ENCODE peak calls at places on chromosome 4, in eight cellular contexts. X, D, M, L, Z, A, Q and E are unnamed samples.

GRCh38 chr4:185559913-185560281 is 24.6 kb upstream of the PDLIM3 start:
- DNase-seq in X (no peak), Q (no peak), D (peak), A (no peak), M (no peak), L (no peak), Z (peak), E (peak)

GRCh38 chr4:140609548-140610425 is 41.0 kb upstream of the UCP1 start:
- DNase-seq in Q (no peak), A (no peak), X (no peak), M (no peak), Z (peak), L (no peak), D (peak), E (peak)

GRCh38 chr4:142815834-142816233 is 30.3 kb downstream of the INPP4B start:
- DNase-seq in M (peak), D (no peak), L (no peak), X (no peak), Z (no peak), A (no peak), Q (no peak), E (peak)

GRCh38 chr4:124334119-124334518 is 378.4 kb downstream of the ANKRD50 start:
- DNase-seq in Z (peak), A (no peak), X (peak), M (peak), D (no peak), Q (no peak), L (no peak), E (peak)

GRCh38 chr4:10098770-10099139 is 17.8 kb downstream of the WDR1 start:
- DNase-seq in Z (no peak), D (no peak), L (no peak), Q (no peak), M (no peak), X (no peak), A (no peak), E (peak)

GRCh38 chr4:84944952-84945351 is 21.5 kb downstream of the WDFY3 start:
- DNase-seq in Z (no peak), X (no peak), Q (no peak), M (no peak), L (no peak), D (no peak), A (no peak), E (peak)

GRCh38 chr4:89506866-89507494 is 199.4 kb upstream of the GPRIN3 start:
- DNase-seq in A (no peak), Z (no peak), M (no peak), X (no peak), L (no peak), Q (no peak), D (no peak), E (no peak)

GRCh38 chr4:87216469-87216868 is 3.9 kb downstream of the KLHL8 start:
- DNase-seq in D (no peak), L (no peak), Q (no peak), Z (no peak), A (no peak), M (no peak), X (no peak), E (no peak)

GRCh38 chr4:82569076-82569475 is 7.3 kb upstream of the TMEM150C start:
- DNase-seq in M (no peak), X (no peak), L (no peak), D (no peak), A (no peak), Z (no peak), Q (no peak), E (no peak)

GRCh38 chr4:140326395-140326993 is 47.0 kb upstream of the SCOC start:
- DNase-seq in L (no peak), X (no peak), A (peak), M (peak), D (peak), Z (peak), Q (no peak), E (peak)

GRCh38 chr4:139599594-139600374 is 43.8 kb upstream of the SETD7 start:
- DNase-seq in L (no peak), Z (no peak), M (no peak), A (no peak), Q (no peak), D (no peak), X (no peak), E (peak)

GRCh38 chr4:101787917-101788316 is 2.6 kb upstream of the BANK1 start:
- DNase-seq in M (no peak), Q (no peak), X (no peak), D (no peak), Z (no peak), A (no peak), L (no peak), E (no peak)

GRCh38 chr4:105140684-105141490 is 5.8 kb upstream of the TET2 start:
- DNase-seq in D (peak), Z (peak), Q (no peak), A (peak), L (no peak), X (no peak), M (peak), E (peak)

GRCh38 chr4:142314183-142314582 is 531.9 kb downstream of the INPP4B start:
- DNase-seq in M (no peak), D (no peak), L (no peak), A (peak), X (no peak), Q (no peak), Z (no peak), E (no peak)

GRCh38 chr4:23368081-23368697 is 521.7 kb downstream of the PPARGC1A start:
- DNase-seq in M (no peak), A (no peak), Q (no peak), X (no peak), L (no peak), Z (peak), D (no peak), E (no peak)

GRCh38 chr4:97786306-97786920 is 356.9 kb downstream of the STPG2 start:
- DNase-seq in M (no peak), X (no peak), Q (no peak), Z (no peak), D (no peak), L (no peak), A (no peak), E (no peak)

GRCh38 chr4:26326791-26327190 is 6.0 kb downstream of the RBPJ start:
- DNase-seq in L (no peak), M (no peak), Q (no peak), X (no peak), A (no peak), D (no peak), Z (no peak), E (peak)

GRCh38 chr4:95556460-95556859 is 7.7 kb upstream of the UNC5C start:
- DNase-seq in Q (no peak), L (no peak), X (no peak), Z (no peak), A (no peak), M (no peak), D (no peak), E (no peak)

GRCh38 chr4:14824189-14824588 is 178.1 kb upstream of the CPEB2 start:
- DNase-seq in X (no peak), Z (no peak), M (no peak), L (no peak), A (no peak), D (no peak), Q (no peak), E (no peak)

GRCh38 chr4:38819569-38819968 is 15.0 kb upstream of the TLR1 start:
- DNase-seq in X (no peak), D (no peak), Q (no peak), A (no peak), M (no peak), Z (no peak), L (no peak), E (no peak)

GRCh38 chr4:48591372-48591771 is 101.3 kb downstream of the ZAR1 start:
- DNase-seq in A (no peak), Z (no peak), X (no peak), Q (no peak), M (no peak), D (no peak), L (no peak), E (no peak)

GRCh38 chr4:42671431-42672194 is 14.7 kb upstream of the ATP8A1 start:
- DNase-seq in A (peak), Z (no peak), M (no peak), X (no peak), Q (no peak), D (no peak), L (no peak), E (no peak)

GRCh38 chr4:165922747-165923146 is 49.7 kb downstream of the TLL1 start:
- DNase-seq in M (no peak), L (no peak), X (no peak), Q (no peak), A (no peak), Z (no peak), D (no peak), E (no peak)

GRCh38 chr4:25658357-25658771 is 2.7 kb downstream of the SLC34A2 start:
- DNase-seq in M (no peak), X (no peak), Q (peak), L (no peak), Z (no peak), D (no peak), A (no peak), E (no peak)

GRCh38 chr4:119025916-119026661 is 109.5 kb upstream of the MYOZ2 start:
- DNase-seq in L (peak), A (peak), M (peak), Q (no peak), D (no peak), X (peak), Z (peak), E (peak)

GRCh38 chr4:36394352-36394903 is 113.0 kb downstream of the DTHD1 start:
- DNase-seq in A (no peak), Z (no peak), M (no peak), D (no peak), L (no peak), Q (no peak), X (no peak), E (no peak)

GRCh38 chr4:88177981-88178632 is 19.7 kb upstream of the ABCG2 start:
- DNase-seq in L (peak), Q (no peak), X (peak), Z (peak), D (no peak), A (peak), M (peak), E (peak)

DNA sequence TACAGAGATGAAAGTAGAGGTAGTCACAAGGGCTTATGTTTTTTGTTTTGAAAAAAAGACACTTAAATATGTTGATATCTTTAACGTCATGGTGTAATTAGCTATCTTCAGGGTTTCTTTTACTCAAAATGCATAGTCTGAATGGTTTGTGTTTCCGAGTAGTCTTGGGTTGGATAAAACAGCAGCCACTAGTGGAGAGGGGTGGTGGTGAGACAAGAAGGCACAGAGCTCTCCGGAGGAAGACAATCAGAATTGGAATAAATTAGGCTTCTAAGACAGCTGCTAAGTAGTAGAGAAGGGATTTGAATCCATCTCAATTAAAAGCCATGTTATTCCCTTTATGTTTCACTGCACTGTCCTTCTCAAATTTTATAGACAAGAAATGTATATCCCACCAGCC is 240.4 kb upstream of the VEGFC start:
- DNase-seq in L (no peak), X (no peak), D (no peak), A (no peak), Q (no peak), M (no peak), Z (no peak), E (no peak)
- TF ChIP-seq CTCF in L (no peak), X (no peak), D (no peak), A (no peak), Q (no peak), M (no peak), Z (no peak), E (no peak)

GRCh38 chr4:875818-876423 is 50.0 kb upstream of the CPLX1 start:
- DNase-seq in M (no peak), X (no peak), Q (no peak), D (no peak), Z (no peak), A (no peak), L (no peak), E (no peak)
- H3K4me3 ChIP-seq in M (no peak), X (no peak), Q (no peak), D (no peak), Z (no peak), A (no peak), L (no peak), E (no peak)

GRCh38 chr4:80730158-80730557 is 300.4 kb upstream of the BMP3 start:
- DNase-seq in A (no peak), D (no peak), M (no peak), Z (no peak), Q (no peak), X (no peak), L (no peak), E (no peak)

GRCh38 chr4:80731436-80731835 is 299.1 kb upstream of the BMP3 start:
- DNase-seq in M (no peak), Z (no peak), D (no peak), Q (no peak), X (no peak), L (no peak), A (no peak), E (no peak)

GRCh38 chr4:80732010-80732409 is 298.5 kb upstream of the BMP3 start:
- DNase-seq in D (no peak), Z (no peak), A (no peak), Q (no peak), L (no peak), X (no peak), M (no peak), E (peak)
- TF ChIP-seq CTCF in D (no peak), Z (no peak), A (no peak), Q (no peak), L (no peak), X (no peak), M (no peak), E (no peak)

DNA sequence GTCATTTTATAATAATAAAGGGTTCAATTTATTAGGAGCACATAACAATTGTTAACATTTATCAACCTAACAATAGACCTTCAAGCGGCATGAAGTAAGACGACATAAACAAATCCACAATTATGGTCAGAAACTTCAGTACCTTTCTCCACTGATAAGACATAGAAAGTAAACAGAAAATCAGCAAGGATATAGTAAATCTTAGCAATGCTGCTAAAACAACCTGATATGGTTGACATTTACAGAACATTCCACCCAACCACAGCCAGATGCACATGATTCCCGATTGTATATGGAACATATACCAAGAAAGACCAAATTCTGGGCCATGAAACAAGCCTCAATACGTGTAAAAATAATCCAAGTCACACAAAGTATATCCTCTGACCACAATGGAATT is 71.3 kb downstream of the ZFYVE28 start:
- DNase-seq in M (no peak), D (no peak), X (no peak), A (no peak), Z (no peak), Q (no peak), L (no peak), E (no peak)
- H3K4me3 ChIP-seq in M (no peak), D (no peak), X (no peak), A (no peak), Z (no peak), Q (no peak), L (no peak), E (no peak)

GRCh38 chr4:173002840-173003561 is 165.6 kb upstream of the GALNT7 start:
- DNase-seq in A (no peak), M (no peak), Q (no peak), D (no peak), Z (no peak), X (no peak), L (no peak), E (no peak)
- TF ChIP-seq CTCF in A (no peak), M (no peak), Q (no peak), D (no peak), Z (no peak), X (no peak), L (no peak), E (no peak)

DNA sequence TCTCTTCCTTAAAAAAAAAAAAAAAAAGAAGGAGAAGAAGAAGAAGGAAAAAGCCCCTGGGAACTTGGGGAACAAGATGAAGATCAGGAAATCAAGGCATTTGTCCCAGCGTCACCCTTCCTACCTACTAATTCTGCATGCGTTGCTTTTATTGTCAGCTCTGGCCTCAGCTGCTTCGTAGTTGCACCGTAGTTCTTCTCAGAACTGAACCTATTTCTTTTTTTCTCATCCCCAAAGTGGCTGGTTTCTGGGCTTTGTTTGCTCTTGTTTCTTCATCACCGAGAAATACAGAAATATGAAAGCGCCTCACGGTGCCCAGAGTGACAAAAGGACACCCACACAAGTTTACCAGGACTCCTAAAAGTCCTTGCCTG is 891 bp downstream of the PRKG2 start:
- DNase-seq in Z (no peak), D (no peak), Q (no peak), X (no peak), A (no peak), M (no peak), L (no peak), E (no peak)
- H3K4me3 ChIP-seq in Z (peak), D (no peak), Q (no peak), X (peak), A (peak), M (peak), L (peak), E (peak)

GRCh38 chr4:153880983-153881382 is 92.1 kb upstream of the SFRP2 start:
- DNase-seq in Q (no peak), L (no peak), A (no peak), D (no peak), Z (no peak), X (no peak), M (no peak), E (no peak)
- TF ChIP-seq CTCF in Q (no peak), L (no peak), A (no peak), D (no peak), Z (no peak), X (no peak), M (no peak), E (no peak)

DNA sequence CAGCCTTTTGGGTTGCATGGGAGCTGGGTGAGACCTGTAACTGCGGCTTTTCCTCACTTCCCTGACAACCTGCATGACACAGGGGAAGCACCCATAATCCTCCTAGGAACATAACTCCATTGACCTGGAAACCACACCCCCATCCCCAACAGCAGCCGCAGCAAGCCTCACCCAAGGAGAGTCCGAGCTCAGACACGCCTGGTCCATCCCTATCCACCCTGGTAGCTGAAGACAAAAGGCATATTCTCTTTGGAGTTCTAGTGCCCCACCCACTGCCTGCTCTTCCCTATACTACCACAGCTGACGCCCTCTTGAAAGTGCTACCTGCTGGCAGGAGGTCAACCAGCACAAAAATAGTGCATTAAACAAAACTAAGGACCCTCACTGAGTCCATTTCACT is 1080.9 kb upstream of the IGFBP7 start:
- DNase-seq in D (no peak), X (no peak), Z (no peak), A (no peak), M (no peak), L (no peak), Q (no peak), E (no peak)
- H3K4me3 ChIP-seq in D (no peak), X (no peak), Z (no peak), A (no peak), M (no peak), L (no peak), Q (no peak), E (no peak)